ENCODE peak calls at places on chromosome 10, in four cellular contexts. N, L, I and O are unnamed samples.

GRCh38 chr10:62005281-62005680 is 103.8 kb downstream of the ARID5B start:
- DNase-seq in I (no peak), L (no peak), N (no peak), O (no peak)

GRCh38 chr10:84798333-84798732 is 469.9 kb downstream of the CCSER2 start:
- DNase-seq in I (no peak), L (no peak), N (no peak), O (no peak)

GRCh38 chr10:74282853-74283205 is 131.8 kb downstream of the ADK start:
- DNase-seq in L (no peak), I (no peak), N (no peak), O (no peak)

GRCh38 chr10:95542330-95542729 is 18.8 kb downstream of the SORBS1 start:
- DNase-seq in N (no peak), L (no peak), I (no peak), O (no peak)

GRCh38 chr10:79404690-79405131 is 40.7 kb downstream of the ZCCHC24 start:
- DNase-seq in I (no peak), N (no peak), L (no peak), O (no peak)

GRCh38 chr10:60572511-60573194 is 183.0 kb upstream of the ANK3 start:
- DNase-seq in L (peak; percentile 38), N (no peak), I (peak; percentile 12), O (no peak)

GRCh38 chr10:47421057-47421952 is 37.2 kb upstream of the ZNF488 start:
- DNase-seq in N (no peak), I (no peak), L (no peak), O (no peak)

GRCh38 chr10:62853710-62854109 is 37.5 kb upstream of the EGR2 start:
- DNase-seq in N (no peak), I (no peak), L (no peak), O (no peak)

GRCh38 chr10:132649651-132650360 is 112.2 kb downstream of the INPP5A start:
- DNase-seq in I (no peak), N (no peak), L (no peak), O (no peak)

GRCh38 chr10:5594271-5595036 is 69.7 kb downstream of the CALML3 start:
- DNase-seq in L (no peak), N (no peak), I (no peak), O (no peak)

GRCh38 chr10:91350651-91351081 is 59.5 kb upstream of the HECTD2 start:
- DNase-seq in L (no peak), N (no peak), I (no peak), O (no peak)

GRCh38 chr10:125064681-125065492 is 95.5 kb downstream of the CTBP2 start:
- DNase-seq in N (peak; percentile 95), L (no peak), I (no peak), O (no peak)

GRCh38 chr10:29389935-29390334 is 101.1 kb downstream of the LYZL1 start:
- DNase-seq in L (no peak), N (no peak), I (peak; percentile 66), O (no peak)

GRCh38 chr10:126212653-126213052 is 175.6 kb downstream of the ADAM12 start:
- DNase-seq in I (no peak), N (no peak), L (no peak), O (no peak)

GRCh38 chr10:60271319-60272040 is 118.2 kb downstream of the ANK3 start:
- DNase-seq in I (no peak), N (no peak), L (no peak), O (no peak)

GRCh38 chr10:104688251-104688650 is 47.2 kb downstream of the SORCS3 start:
- DNase-seq in L (no peak), N (no peak), I (no peak), O (no peak)

DNA sequence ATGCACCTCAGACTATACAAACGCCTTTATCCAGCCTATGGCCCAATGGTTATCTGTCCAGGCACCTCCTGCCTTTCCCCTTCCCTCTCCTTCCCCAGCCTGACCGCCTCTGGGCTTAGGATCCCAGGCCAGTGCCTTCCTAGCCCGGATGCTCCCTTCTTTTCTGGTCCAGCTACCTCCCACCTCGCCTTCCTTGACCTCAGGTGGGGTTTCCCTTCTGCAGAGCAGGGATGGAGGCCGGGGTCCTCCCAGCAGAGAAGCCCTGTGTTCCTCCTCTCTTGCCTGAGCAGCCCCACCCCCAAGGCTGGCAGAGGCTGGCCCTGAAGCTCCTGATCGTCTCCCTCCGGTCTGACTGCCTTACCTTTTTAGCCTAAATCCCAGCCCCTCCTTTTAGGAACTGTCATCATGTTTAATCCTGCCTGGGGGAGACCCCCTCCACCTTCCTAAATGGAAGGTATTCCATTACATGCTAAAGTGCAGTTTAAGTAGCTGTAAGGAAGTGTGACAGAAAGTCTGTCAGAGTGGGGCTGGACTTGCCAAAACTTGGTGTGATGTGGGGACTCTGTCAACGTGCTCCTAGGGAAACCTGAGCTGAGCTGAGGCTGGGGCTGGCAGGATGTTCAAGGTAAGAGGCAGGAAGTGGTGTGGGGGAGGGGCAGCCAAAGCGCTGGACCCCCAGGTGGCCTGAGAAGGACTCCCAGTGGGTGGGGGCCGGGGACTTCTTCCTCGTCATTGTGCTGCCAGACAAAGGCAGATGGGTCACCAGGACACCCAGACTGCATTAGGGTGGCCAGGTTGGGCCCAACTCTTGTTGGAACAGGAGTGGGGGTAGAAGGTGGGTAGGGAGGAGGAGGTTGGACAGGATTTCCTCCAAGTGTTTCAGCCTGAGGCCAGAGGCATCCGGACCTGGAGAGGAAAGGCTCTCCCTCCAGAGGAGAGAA is 39.5 kb downstream of the LBX1 start:
- DNase-seq in N (no peak), I (no peak), L (peak; percentile 55), O (no peak)
- TF ChIP-seq CREM in N (no peak), I (no peak), L (no peak), O (no peak)

GRCh38 chr10:102504179-102504975 is 605 bp downstream of the SUFU start:
- DNase-seq in N (no peak), L (peak; percentile 76), I (no peak), O (peak; percentile 39)
- TF ChIP-seq MAX in N (no peak), L (no peak), I (peak; percentile 28), O (no peak)

DNA sequence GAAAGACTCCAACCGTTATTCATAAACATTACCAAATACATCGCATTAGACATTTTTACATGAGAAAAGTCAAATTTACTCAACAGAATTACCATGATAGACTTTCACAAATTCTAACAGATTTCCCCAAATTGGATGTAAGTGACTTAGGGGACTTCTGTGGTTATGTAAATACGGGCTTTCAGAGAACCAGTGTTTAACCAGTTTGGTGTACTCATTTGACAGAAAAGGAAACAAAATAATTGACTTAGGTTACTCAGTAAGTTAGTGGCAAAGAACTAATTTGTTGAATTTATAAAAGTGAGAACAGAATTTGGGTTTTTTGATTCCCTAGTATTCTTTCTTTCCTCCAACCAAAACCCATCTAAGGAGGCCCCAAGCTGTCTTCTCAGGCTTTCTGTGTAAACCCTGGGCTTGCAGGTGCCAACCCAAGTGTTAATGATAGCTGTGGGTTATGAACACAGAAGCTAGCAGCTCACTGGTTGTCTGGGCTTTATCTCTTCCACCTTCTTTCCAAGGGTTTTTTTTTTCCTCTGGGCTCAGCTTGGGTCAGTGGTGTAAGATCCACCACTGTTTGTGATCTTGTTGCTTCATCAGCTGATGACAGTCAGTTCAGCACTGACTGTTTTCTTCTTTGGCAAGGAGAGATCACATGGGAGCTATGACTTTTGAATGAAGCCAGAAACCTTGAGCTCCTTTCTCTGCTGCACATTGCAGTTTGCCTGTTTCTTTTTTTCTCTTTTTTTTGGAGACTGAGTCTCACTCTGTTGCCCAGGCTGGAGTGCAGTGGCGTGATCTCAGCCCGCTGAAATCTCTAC is 4.5 kb downstream of the GTPBP4 start:
- DNase-seq in L (no peak), N (peak; percentile 43), I (no peak), O (no peak)
- TF ChIP-seq CREM in L (no peak), N (no peak), I (no peak), O (no peak)

DNA sequence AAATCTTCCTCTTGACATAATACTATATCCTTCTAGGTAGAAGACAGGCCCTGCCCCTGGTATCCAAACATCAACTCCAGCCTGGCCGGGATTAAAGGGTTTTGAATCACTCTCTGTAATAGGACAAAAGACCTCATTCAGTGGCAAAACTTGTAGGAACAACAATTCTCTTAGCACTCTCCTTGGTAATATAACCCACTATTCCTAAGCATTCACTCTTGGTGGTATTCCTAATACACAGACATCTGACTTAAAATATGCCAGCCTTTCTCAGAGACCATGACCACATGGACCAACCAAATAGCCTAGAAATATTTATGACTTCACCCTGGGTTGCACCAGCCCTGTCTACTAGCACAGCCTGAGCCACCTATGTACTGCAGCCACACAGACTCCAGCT is 244.8 kb upstream of the NEBL start:
- DNase-seq in N (no peak), L (no peak), I (no peak), O (no peak)
- TF ChIP-seq MAX in N (no peak), L (no peak), I (no peak), O (no peak)

GRCh38 chr10:88642254-88642653 is 22.0 kb upstream of the LIPF start:
- DNase-seq in L (no peak), I (no peak), N (no peak), O (no peak)

GRCh38 chr10:88647216-88647615 is 17.0 kb upstream of the LIPF start:
- DNase-seq in L (no peak), N (no peak), I (no peak), O (no peak)

GRCh38 chr10:88640186-88640585 is 24.1 kb upstream of the LIPF start:
- DNase-seq in L (no peak), I (no peak), N (no peak), O (no peak)

GRCh38 chr10:88642991-88643390 is 21.3 kb upstream of the LIPF start:
- DNase-seq in N (no peak), L (no peak), I (no peak), O (no peak)
- TF ChIP-seq CREM in N (no peak), L (no peak), I (no peak), O (no peak)